ENCODE peak calls at places on chromosomes 16 and 17, in nine cellular contexts. Q, I, F, K, H, E, L, R and Y are unnamed samples. For H3K9me3 and H3K4me1, the result is how much of the 10 kb centered on the place peaks cover.

GRCh38 chr16:87808108-87808507 is 42.3 kb upstream of the KLHDC4 start:
- DNase-seq in K (no peak), I (no peak), R (no peak), F (no peak), H (no peak), L (no peak), Q (no peak), E (no peak), Y (no peak)

GRCh38 chr17:19771971-19772630 is 24.0 kb upstream of the ALDH3A1 start:
- DNase-seq in L (no peak), Q (no peak), E (no peak), H (no peak), K (no peak), R (no peak), I (no peak), F (no peak), Y (no peak)

GRCh38 chr16:4241601-4242270 is at the start of gene SRL:
- DNase-seq in L (peak), R (no peak), K (no peak), H (no peak), E (no peak), Q (no peak), F (no peak), I (no peak), Y (no peak)

GRCh38 chr17:75773808-75774470 is 8.9 kb upstream of the GALK1 start:
- DNase-seq in E (no peak), H (peak), R (no peak), L (no peak), F (no peak), I (no peak), K (no peak), Q (peak), Y (peak)

GRCh38 chr17:5516060-5516792 is 29.9 kb downstream of the MIS12 start:
- DNase-seq in R (peak), E (no peak), I (no peak), F (peak), Q (no peak), H (no peak), L (no peak), K (no peak), Y (peak)

GRCh38 chr17:21295036-21295952 is 10.8 kb downstream of the MAP2K3 start:
- DNase-seq in Q (peak), F (peak), H (peak), R (no peak), I (no peak), K (no peak), E (peak), L (no peak), Y (no peak)

GRCh38 chr16:30875881-30876791 is 17.7 kb downstream of the BCL7C start:
- DNase-seq in K (no peak), Q (no peak), I (no peak), E (no peak), H (peak), R (no peak), L (no peak), F (peak), Y (no peak)

GRCh38 chr16:65069090-65069489 is 52.8 kb downstream of the CDH11 start:
- DNase-seq in F (peak), Q (no peak), K (no peak), E (no peak), H (no peak), L (no peak), R (no peak), I (no peak), Y (no peak)

GRCh38 chr17:44343510-44344209 is 1.4 kb upstream of the GRN start:
- DNase-seq in K (no peak), Q (no peak), L (no peak), H (no peak), R (no peak), F (no peak), E (no peak), I (no peak), Y (no peak)

GRCh38 chr17:80889897-80890550 is 101.6 kb upstream of the CHMP6 start:
- DNase-seq in E (no peak), F (no peak), K (peak), Q (peak), L (no peak), H (no peak), I (peak), R (no peak), Y (no peak)

GRCh38 chr16:74563828-74564263 is 43.1 kb downstream of the GLG1 start:
- DNase-seq in I (no peak), K (no peak), F (peak), R (no peak), H (peak), Q (no peak), L (peak), E (peak), Y (no peak)

GRCh38 chr17:32881054-32881453 is 4.1 kb upstream of the MYO1D start:
- DNase-seq in K (no peak), E (no peak), F (peak), R (no peak), I (no peak), L (no peak), Q (no peak), H (no peak), Y (no peak)

GRCh38 chr17:33562792-33563191 is 269.7 kb upstream of the ASIC2 start:
- DNase-seq in R (no peak), I (no peak), Q (no peak), E (no peak), H (no peak), F (no peak), K (no peak), L (no peak), Y (no peak)

GRCh38 chr16:50478773-50479149 is 69.4 kb upstream of the NKD1 start:
- DNase-seq in Q (no peak), H (no peak), I (no peak), F (no peak), R (no peak), K (no peak), L (no peak), E (peak), Y (no peak)

GRCh38 chr17:20938244-20938643 is 104.6 kb downstream of the USP22 start:
- DNase-seq in K (no peak), I (no peak), E (no peak), Q (no peak), R (no peak), L (no peak), H (no peak), F (no peak), Y (no peak)

GRCh38 chr17:40318835-40319332 is 9.9 kb downstream of the RARA start:
- DNase-seq in F (peak), L (no peak), E (no peak), K (no peak), R (no peak), I (no peak), H (peak), Q (peak), Y (peak)

GRCh38 chr16:10314811-10315210 is 71.0 kb upstream of the ATF7IP2 start:
- DNase-seq in K (no peak), L (no peak), F (peak), E (no peak), R (no peak), H (peak), I (no peak), Q (no peak), Y (no peak)

GRCh38 chr17:17355426-17355825 is 52.3 kb downstream of the NT5M start:
- DNase-seq in F (no peak), E (no peak), K (no peak), I (no peak), R (no peak), L (no peak), H (peak), Q (no peak), Y (no peak)

GRCh38 chr17:5049314-5049819 is 14.1 kb upstream of the SLC52A1 start:
- DNase-seq in E (peak), K (peak), L (no peak), H (peak), I (peak), Q (peak), F (no peak), R (no peak), Y (no peak)

DNA sequence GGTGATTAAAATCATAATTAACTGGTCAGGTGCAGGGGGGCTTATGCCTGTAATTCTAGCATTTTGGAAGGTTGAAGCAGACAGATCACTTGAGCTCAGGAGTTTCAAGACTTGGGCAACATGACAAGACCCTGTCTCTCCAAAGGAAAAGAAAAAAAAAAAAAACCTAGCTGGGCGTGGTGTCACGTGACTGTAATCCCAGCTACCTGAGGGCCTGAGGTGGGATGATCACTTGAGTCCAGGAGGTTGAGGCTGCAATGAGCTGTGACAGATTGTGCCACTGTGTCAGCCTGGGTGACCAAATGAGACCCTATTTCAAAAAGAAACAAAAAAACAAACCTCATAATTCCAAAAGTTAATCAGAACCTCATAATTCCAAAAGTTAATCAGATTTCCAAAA is 505.5 kb downstream of the CDH8 start:
- DNase-seq in H (no peak), Q (no peak), K (no peak), L (no peak), F (no peak), R (no peak), I (no peak), E (no peak), Y (no peak)
- H3K9me3 ChIP-seq in H (under half), Q (under half), K (under half), L (under half), F (under half), R (under half), I (under half), E (under half), Y (under half)

DNA sequence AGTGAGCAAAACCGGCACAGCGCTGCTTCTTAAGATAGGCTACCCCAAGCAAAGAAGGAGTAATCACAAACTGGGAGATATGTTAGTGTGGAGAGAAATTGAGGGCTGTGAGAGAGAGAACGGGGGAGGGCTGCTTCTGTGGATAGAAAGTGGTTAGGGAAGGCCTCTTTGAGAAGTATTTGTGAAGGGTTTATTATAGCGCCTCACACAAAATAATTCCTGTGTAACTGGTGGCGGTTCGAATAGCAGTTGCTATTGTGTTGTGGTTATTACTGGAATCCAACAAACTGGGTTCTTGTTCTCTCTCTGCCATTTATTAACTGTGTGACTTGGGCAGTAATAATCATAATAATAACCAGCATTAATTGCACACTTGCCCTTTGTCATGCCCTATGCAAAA is 9.2 kb upstream of the CISD3 start:
- DNase-seq in L (no peak), E (no peak), R (no peak), H (no peak), K (no peak), Q (no peak), F (no peak), I (no peak), Y (no peak)
- H3K4me1 ChIP-seq in L (under half), E (under half), R (under half), H (under half), K (under half), Q (under half), F (under half), I (under half), Y (under half)

GRCh38 chr17:22300731-22301352 is 608.5 kb downstream of the KCNJ18 start:
- DNase-seq in F (no peak), I (no peak), K (no peak), H (no peak), L (no peak), R (no peak), E (no peak), Q (no peak), Y (no peak)
- H3K9me3 ChIP-seq in F (under half), I (under half), K (under half), H (under half), L (under half), R (under half), E (half or more), Q (under half), Y (under half)

GRCh38 chr17:3770471-3770870 is 30.5 kb downstream of the ITGAE start:
- DNase-seq in E (no peak), L (no peak), Q (peak), R (no peak), I (peak), H (peak), F (no peak), K (no peak), Y (no peak)

GRCh38 chr17:3768341-3768740 is 32.6 kb downstream of the ITGAE start:
- DNase-seq in L (no peak), K (no peak), E (no peak), F (no peak), R (no peak), H (no peak), Q (peak), I (no peak), Y (no peak)

GRCh38 chr17:3771140-3771539 is 29.8 kb downstream of the ITGAE start:
- DNase-seq in Q (peak), L (no peak), H (no peak), R (no peak), K (no peak), F (no peak), I (no peak), E (no peak), Y (no peak)

GRCh38 chr17:3766783-3767182 is 34.2 kb downstream of the ITGAE start:
- DNase-seq in F (no peak), E (no peak), R (no peak), H (no peak), K (no peak), Q (peak), I (no peak), L (no peak), Y (no peak)

GRCh38 chr17:3768786-3769185 is 32.2 kb downstream of the ITGAE start:
- DNase-seq in E (no peak), L (no peak), I (no peak), F (no peak), Q (peak), H (no peak), R (no peak), K (no peak), Y (no peak)
- H3K4me1 ChIP-seq in E (under half), L (under half), I (half or more), F (under half), Q (under half), H (under half), R (under half), K (under half), Y (under half)

GRCh38 chr16:48590476-48590875 is 19.5 kb downstream of the N4BP1 start:
- DNase-seq in I (no peak), K (no peak), R (no peak), Q (no peak), E (no peak), H (no peak), F (no peak), L (no peak), Y (no peak)

GRCh38 chr16:48596326-48596725 is 13.7 kb downstream of the N4BP1 start:
- DNase-seq in F (no peak), L (no peak), I (peak), E (no peak), R (no peak), K (no peak), Q (no peak), H (no peak), Y (no peak)

GRCh38 chr16:48597563-48598392 is 12.2 kb downstream of the N4BP1 start:
- DNase-seq in R (no peak), H (no peak), L (no peak), Q (no peak), F (peak), E (no peak), K (no peak), I (no peak), Y (no peak)

GRCh38 chr16:48591976-48592375 is 18.0 kb downstream of the N4BP1 start:
- DNase-seq in L (no peak), R (no peak), F (no peak), K (no peak), I (no peak), Q (no peak), H (no peak), E (no peak), Y (no peak)

DNA sequence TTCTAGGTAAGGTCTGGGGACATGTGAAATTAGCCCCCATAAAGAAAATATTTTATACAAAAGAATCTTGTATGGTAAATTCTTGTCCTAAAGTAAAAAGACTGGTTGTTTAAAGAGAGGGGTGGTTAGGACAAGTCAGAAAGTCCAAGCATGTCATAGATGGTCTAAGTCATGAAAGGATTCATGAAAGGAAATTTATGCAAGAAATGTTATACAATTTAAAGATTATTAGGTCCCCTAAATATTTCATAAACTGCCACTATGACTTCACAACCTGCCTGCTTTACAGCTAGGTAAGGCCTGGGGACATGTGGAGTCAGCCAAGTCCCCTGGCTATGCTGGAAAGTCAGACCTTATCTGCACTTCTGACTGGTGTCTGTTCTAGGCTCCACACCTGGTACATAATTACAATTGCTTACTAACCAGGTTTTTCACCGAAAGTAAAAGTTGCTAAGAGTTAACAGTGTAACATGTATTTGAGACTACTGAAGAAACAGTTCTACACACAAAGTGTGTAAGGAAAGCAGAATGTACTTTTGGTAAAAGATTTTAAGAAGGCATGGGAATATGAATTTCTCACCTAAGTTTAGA is 17.0 kb downstream of the N4BP1 start:
- DNase-seq in K (no peak), L (no peak), R (no peak), E (no peak), H (no peak), Q (no peak), F (no peak), I (no peak), Y (no peak)
- H3K9me3 ChIP-seq in K (under half), L (under half), R (under half), E (under half), H (under half), Q (under half), F (under half), I (under half), Y (under half)

GRCh38 chr16:82046541-82046940 is 11.5 kb downstream of the HSD17B2 start:
- DNase-seq in E (no peak), L (no peak), K (no peak), I (no peak), F (no peak), H (no peak), R (no peak), Q (no peak), Y (no peak)
- H3K4me1 ChIP-seq in E (under half), L (under half), K (under half), I (under half), F (under half), H (under half), R (under half), Q (under half), Y (under half)

GRCh38 chr16:69453936-69454335 is 29.5 kb downstream of the CYB5B start:
- DNase-seq in R (no peak), L (no peak), Q (no peak), E (no peak), F (no peak), H (no peak), I (no peak), K (no peak), Y (no peak)
- H3K9me3 ChIP-seq in R (under half), L (under half), Q (under half), E (under half), F (under half), H (under half), I (under half), K (under half), Y (under half)